ENCODE peak calls at places on chromosomes 7 and 10, in nine cellular contexts. I is RPMI7951, D is caudate nucleus, J is A549, X is cerebellar cortex, Y is DND-41, P is HFF-Myc, B is retinal pigment epithelial cell, S is AG09309. E is an unnamed sample.

GRCh38 chr10:52652431-52653220 is 120.0 kb downstream of the MBL2 start:
- DNase-seq in P (no peak), Y (no peak), X (peak; percentile 91), I (peak; percentile 52), D (peak; percentile 24), J (no peak), B (no peak), S (no peak), E (no peak)

GRCh38 chr10:79069325-79070090 is 742 bp downstream of the ZMIZ1 start:
- DNase-seq in J (peak; percentile 54), Y (peak; percentile 66), S (no peak), B (no peak), I (no peak), P (no peak), D (peak; percentile 40), X (peak; percentile 38), E (no peak)

GRCh38 chr10:121531076-121531829 is 67.0 kb downstream of the FGFR2 start:
- DNase-seq in S (no peak), P (no peak), I (no peak), B (no peak), J (no peak), Y (no peak), X (no peak), D (no peak), E (no peak)

GRCh38 chr7:43586251-43586900 is 3.5 kb downstream of the STK17A start:
- DNase-seq in X (no peak), D (no peak), B (no peak), J (no peak), P (no peak), I (no peak), S (no peak), Y (no peak), E (no peak)

GRCh38 chr7:2729893-2730716 is 42.1 kb downstream of the AMZ1 start:
- DNase-seq in S (no peak), B (no peak), I (no peak), J (no peak), D (peak; percentile 57), X (no peak), Y (no peak), P (no peak), E (no peak)

GRCh38 chr7:90900640-90901353 is 304.7 kb downstream of the CDK14 start:
- DNase-seq in S (no peak), P (no peak), I (no peak), Y (no peak), J (no peak), X (no peak), B (peak; percentile 10), D (no peak), E (no peak)

GRCh38 chr7:725223-726005 is 1.1 kb upstream of the DNAAF5 start:
- DNase-seq in J (no peak), D (no peak), X (no peak), B (no peak), I (peak; percentile 84), S (peak; percentile 32), P (no peak), Y (no peak), E (no peak)

GRCh38 chr10:95741807-95742528 is 14.0 kb upstream of the ENTPD1 start:
- DNase-seq in Y (no peak), B (no peak), P (no peak), X (no peak), J (no peak), S (no peak), I (no peak), D (no peak), E (no peak)

GRCh38 chr7:74429153-74429747 is 24.5 kb upstream of the GTF2IRD1 start:
- DNase-seq in J (no peak), P (no peak), B (no peak), I (peak; percentile 28), Y (no peak), X (no peak), D (no peak), S (peak; percentile 51), E (no peak)

GRCh38 chr7:124765401-124766352 is at the start of gene GPR37:
- DNase-seq in S (no peak), D (peak; percentile 90), P (peak; percentile 12), B (no peak), I (peak; percentile 42), J (peak; percentile 68), Y (no peak), X (peak; percentile 9), E (peak; percentile 10)

GRCh38 chr7:144975882-144976281 is 140.0 kb upstream of the TPK1 start:
- DNase-seq in Y (no peak), I (no peak), B (no peak), J (no peak), D (no peak), X (no peak), P (no peak), S (no peak), E (no peak)

GRCh38 chr7:27901028-27901760 is 161.2 kb downstream of the TAX1BP1 start:
- DNase-seq in J (no peak), I (peak; percentile 63), Y (peak; percentile 44), S (peak; percentile 20), B (no peak), X (no peak), P (no peak), D (no peak), E (peak; percentile 20)

GRCh38 chr7:139648941-139649425 is 125.5 kb downstream of the CLEC2L start:
- DNase-seq in S (no peak), D (no peak), P (no peak), X (no peak), I (no peak), B (no peak), J (no peak), Y (no peak), E (no peak)

GRCh38 chr7:57646901-57647246 is 196.9 kb downstream of the ZNF716 start:
- DNase-seq in X (no peak), J (no peak), P (no peak), D (no peak), S (no peak), B (no peak), I (no peak), Y (no peak), E (no peak)

GRCh38 chr10:99924451-99924850 is 85.3 kb downstream of the DNMBP start:
- DNase-seq in Y (no peak), X (no peak), I (no peak), P (no peak), J (no peak), D (no peak), S (no peak), B (no peak), E (no peak)

GRCh38 chr10:66717221-66717981 is 208.4 kb upstream of the LRRTM3 start:
- DNase-seq in S (no peak), I (no peak), X (no peak), J (no peak), D (no peak), Y (no peak), B (peak; percentile 13), P (no peak), E (no peak)

GRCh38 chr10:121681171-121681752 is 83.0 kb upstream of the FGFR2 start:
- DNase-seq in X (peak; percentile 96), S (no peak), Y (no peak), J (no peak), P (no peak), D (no peak), I (no peak), B (peak; percentile 72), E (no peak)

GRCh38 chr10:103737735-103738367 is 117.5 kb downstream of the SH3PXD2A start:
- DNase-seq in D (no peak), B (no peak), P (no peak), X (no peak), J (no peak), I (no peak), Y (no peak), S (no peak), E (no peak)

GRCh38 chr10:26556756-26557640 is 118.9 kb downstream of the APBB1IP start:
- DNase-seq in I (peak; percentile 76), J (peak; percentile 73), Y (peak; percentile 45), B (peak; percentile 43), P (peak; percentile 4), D (peak; percentile 9), S (peak; percentile 45), X (peak; percentile 47), E (peak; percentile 38)

GRCh38 chr7:115153770-115154468 is 232.0 kb downstream of the MDFIC start:
- DNase-seq in S (no peak), P (no peak), I (no peak), B (no peak), Y (no peak), J (no peak), X (no peak), D (no peak), E (no peak)

GRCh38 chr10:46170789-46171188 is 116.0 kb upstream of the ANTXRL start:
- DNase-seq in X (no peak), B (no peak), J (no peak), I (no peak), Y (no peak), S (no peak), P (no peak), D (no peak), E (no peak)

GRCh38 chr7:124996778-124997177 is 67.2 kb upstream of the POT1 start:
- DNase-seq in J (no peak), Y (no peak), D (no peak), I (no peak), P (no peak), X (no peak), B (no peak), S (no peak), E (no peak)

GRCh38 chr10:105597297-105597696 is 956.2 kb downstream of the SORCS3 start:
- DNase-seq in S (no peak), X (no peak), Y (no peak), B (peak; percentile 66), P (no peak), J (no peak), I (no peak), D (no peak), E (no peak)

GRCh38 chr7:139687980-139688632 is 89.7 kb downstream of the HIPK2 start:
- DNase-seq in P (peak; percentile 26), I (peak; percentile 81), X (no peak), Y (no peak), B (no peak), J (no peak), D (peak; percentile 41), S (no peak), E (no peak)

GRCh38 chr10:31064334-31064733 is 32.7 kb upstream of the ZNF438 start:
- DNase-seq in B (no peak), I (peak; percentile 91), D (no peak), J (no peak), X (no peak), S (peak; percentile 45), P (peak; percentile 74), Y (no peak), E (no peak)

GRCh38 chr10:21518629-21519321 is 6.7 kb downstream of the SKIDA1 start:
- DNase-seq in Y (no peak), I (peak; percentile 24), J (no peak), P (no peak), X (peak; percentile 72), D (no peak), S (no peak), B (no peak), E (no peak)

GRCh38 chr10:45473126-45473525 is 99.1 kb downstream of the ALOX5 start:
- DNase-seq in S (no peak), X (peak; percentile 65), I (no peak), Y (no peak), P (no peak), J (no peak), B (no peak), D (no peak), E (no peak)

GRCh38 chr10:84665211-84665610 is 336.8 kb downstream of the CCSER2 start:
- DNase-seq in B (no peak), I (no peak), P (no peak), X (no peak), J (no peak), Y (no peak), S (no peak), D (no peak), E (no peak)

GRCh38 chr7:21370283-21370982 is 57.5 kb upstream of the SP4 start:
- DNase-seq in S (no peak), X (no peak), Y (no peak), I (no peak), J (no peak), P (no peak), B (no peak), D (no peak), E (no peak)

GRCh38 chr10:22714524-22715289 is at the start of gene PIP4K2A:
- DNase-seq in S (peak; percentile 4), X (peak; percentile 31), Y (peak; percentile 74), I (peak; percentile 83), P (no peak), J (peak; percentile 65), B (no peak), D (peak; percentile 71), E (peak; percentile 28)

GRCh38 chr7:113828581-113828980 is 90.2 kb downstream of the PPP1R3A start:
- DNase-seq in Y (no peak), P (no peak), X (no peak), S (no peak), I (no peak), B (no peak), J (no peak), D (no peak), E (no peak)